ENCODE peak calls at places on chromosomes 11 and 22, in nine cellular contexts. Y, O, I, W, K, V, J, T and L are unnamed samples.

GRCh38 chr11:359181-359714 is 10.1 kb upstream of the B4GALNT4 start:
- DNase-seq in Y (no peak), O (no peak), I (no peak), W (no peak), K (no peak), V (no peak), J (peak; percentile 58), T (no peak), L (peak; percentile 47)

GRCh38 chr11:110173775-110174644 is 80.8 kb downstream of the ZC3H12C start:
- DNase-seq in Y (peak; percentile 51), O (peak; percentile 52), I (peak; percentile 83), W (peak; percentile 54), K (peak; percentile 84), V (peak; percentile 59), J (peak; percentile 73), T (peak; percentile 78), L (peak; percentile 51)

GRCh38 chr22:44394246-44395115 is 81.7 kb upstream of the SHISAL1 start:
- DNase-seq in Y (no peak), O (no peak), I (no peak), W (no peak), K (no peak), V (no peak), J (no peak), T (no peak), L (no peak)

GRCh38 chr11:134181707-134182106 is 42.1 kb downstream of the NCAPD3 start:
- DNase-seq in Y (no peak), O (no peak), I (no peak), W (no peak), K (no peak), V (no peak), J (peak; percentile 30), T (no peak), L (peak; percentile 15)

GRCh38 chr22:19848298-19849224 is 6.1 kb downstream of the GNB1L start:
- DNase-seq in Y (peak; percentile 21), O (no peak), I (no peak), W (peak; percentile 32), K (peak; percentile 64), V (no peak), J (peak; percentile 70), T (peak; percentile 65), L (peak; percentile 83)

GRCh38 chr11:113896156-113896879 is 8.3 kb upstream of the HTR3B start:
- DNase-seq in Y (peak; percentile 15), O (no peak), I (peak; percentile 54), W (peak; percentile 10), K (peak; percentile 63), V (peak; percentile 47), J (no peak), T (no peak), L (peak; percentile 42)

GRCh38 chr22:50326959-50327710 is at the start of gene DENND6B:
- DNase-seq in Y (peak; percentile 49), O (peak; percentile 85), I (peak; percentile 50), W (no peak), K (peak; percentile 94), V (peak; percentile 98), J (peak; percentile 34), T (peak; percentile 89), L (peak; percentile 68)

GRCh38 chr11:31649567-31649966 is 140.0 kb downstream of the ELP4 start:
- DNase-seq in Y (no peak), O (no peak), I (no peak), W (no peak), K (no peak), V (no peak), J (no peak), T (no peak), L (no peak)

GRCh38 chr22:20180245-20180630 is 29.4 kb upstream of the CCDC188 start:
- DNase-seq in Y (no peak), O (no peak), I (no peak), W (no peak), K (no peak), V (no peak), J (no peak), T (no peak), L (no peak)

GRCh38 chr11:60206616-60207015 is 23.7 kb upstream of the MS4A6A start:
- DNase-seq in Y (no peak), O (no peak), I (no peak), W (no peak), K (no peak), V (no peak), J (peak; percentile 47), T (no peak), L (no peak)

GRCh38 chr11:86237267-86237804 is 7.2 kb upstream of the EED start:
- DNase-seq in Y (no peak), O (no peak), I (no peak), W (no peak), K (no peak), V (no peak), J (no peak), T (no peak), L (no peak)

GRCh38 chr11:114815761-114816160 is 137.4 kb downstream of the NXPE2 start:
- DNase-seq in Y (no peak), O (no peak), I (no peak), W (no peak), K (no peak), V (no peak), J (no peak), T (no peak), L (no peak)

GRCh38 chr11:74672956-74673895 is 58.0 kb downstream of the CHRDL2 start:
- DNase-seq in Y (peak; percentile 86), O (peak; percentile 83), I (peak; percentile 30), W (no peak), K (peak; percentile 77), V (no peak), J (peak; percentile 73), T (no peak), L (peak; percentile 96)

GRCh38 chr22:40524392-40525249 is 111.9 kb downstream of the MRTFA start:
- DNase-seq in Y (no peak), O (no peak), I (no peak), W (no peak), K (no peak), V (no peak), J (peak; percentile 45), T (no peak), L (peak; percentile 68)

DNA sequence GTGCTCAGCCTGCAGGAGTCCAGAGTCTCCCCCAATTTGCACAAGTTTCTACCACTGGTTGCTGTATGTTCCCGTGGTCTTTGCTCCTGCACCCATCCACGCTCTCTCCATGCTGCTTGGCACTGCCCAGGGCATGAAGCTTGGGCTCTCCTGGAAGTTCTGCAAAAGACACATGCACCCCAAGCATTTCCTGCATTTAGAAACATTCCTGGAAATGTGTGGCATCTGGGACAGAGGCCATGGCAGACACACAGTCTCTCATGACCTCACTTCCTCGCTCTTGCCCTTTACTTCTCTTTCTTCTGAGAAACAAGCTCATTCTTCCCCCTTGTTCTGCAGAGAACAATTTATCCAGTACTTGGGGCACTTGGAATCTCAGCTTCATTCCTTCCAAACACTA is 489.5 kb downstream of the BUD13 start:
- DNase-seq in Y (no peak), O (no peak), I (no peak), W (no peak), K (no peak), V (no peak), J (no peak), T (no peak), L (no peak)
- TF ChIP-seq CTCF in Y (no peak), O (no peak), I (no peak), W (no peak), K (no peak), V (no peak), J (no peak), T (no peak), L (no peak)

GRCh38 chr22:29320546-29320945 is 5.0 kb upstream of the RASL10A start:
- DNase-seq in Y (no peak), O (no peak), I (no peak), W (no peak), K (no peak), V (no peak), J (no peak), T (no peak), L (no peak)
- TF ChIP-seq CTCF in Y (peak; percentile 13), O (no peak), I (no peak), W (peak; percentile 58), K (no peak), V (no peak), J (peak; percentile 7), T (no peak), L (no peak)

GRCh38 chr11:35166369-35167360 is 27.7 kb downstream of the CD44 start:
- DNase-seq in Y (peak; percentile 57), O (no peak), I (no peak), W (peak; percentile 94), K (no peak), V (no peak), J (peak; percentile 97), T (no peak), L (peak; percentile 96)

GRCh38 chr11:35163209-35163608 is 24.2 kb downstream of the CD44 start:
- DNase-seq in Y (no peak), O (no peak), I (no peak), W (no peak), K (no peak), V (no peak), J (peak; percentile 63), T (no peak), L (peak; percentile 54)

GRCh38 chr11:35162795-35163194 is 23.8 kb downstream of the CD44 start:
- DNase-seq in Y (no peak), O (no peak), I (no peak), W (no peak), K (no peak), V (no peak), J (peak; percentile 64), T (no peak), L (no peak)

GRCh38 chr11:35165416-35166368 is 26.7 kb downstream of the CD44 start:
- DNase-seq in Y (no peak), O (no peak), I (peak; percentile 40), W (no peak), K (no peak), V (peak; percentile 64), J (peak; percentile 91), T (no peak), L (peak; percentile 65)

GRCh38 chr11:35163707-35164496 is 24.9 kb downstream of the CD44 start:
- DNase-seq in Y (no peak), O (no peak), I (no peak), W (no peak), K (no peak), V (no peak), J (no peak), T (no peak), L (peak; percentile 43)
- TF ChIP-seq CTCF in Y (no peak), O (no peak), I (no peak), W (no peak), K (peak; percentile 11), V (peak; percentile 61), J (peak; percentile 19), T (peak; percentile 18), L (no peak)

GRCh38 chr11:71990721-71991120 is 8.0 kb upstream of the IL18BP start:
- DNase-seq in Y (no peak), O (no peak), I (no peak), W (no peak), K (no peak), V (no peak), J (no peak), T (no peak), L (no peak)

GRCh38 chr11:71988050-71988449 is 10.7 kb upstream of the IL18BP start:
- DNase-seq in Y (no peak), O (no peak), I (no peak), W (no peak), K (no peak), V (no peak), J (no peak), T (no peak), L (no peak)

GRCh38 chr11:71992331-71992730 is 6.4 kb upstream of the IL18BP start:
- DNase-seq in Y (no peak), O (no peak), I (no peak), W (no peak), K (no peak), V (no peak), J (no peak), T (no peak), L (no peak)

GRCh38 chr11:71994786-71995185 is 3.9 kb upstream of the IL18BP start:
- DNase-seq in Y (no peak), O (no peak), I (no peak), W (no peak), K (no peak), V (no peak), J (no peak), T (no peak), L (no peak)

GRCh38 chr11:71991494-71991893 is 7.2 kb upstream of the IL18BP start:
- DNase-seq in Y (no peak), O (no peak), I (no peak), W (no peak), K (no peak), V (no peak), J (no peak), T (no peak), L (no peak)
- TF ChIP-seq CTCF in Y (no peak), O (no peak), I (no peak), W (no peak), K (no peak), V (no peak), J (no peak), T (no peak), L (no peak)